ENCODE peak calls at places on chromosomes 3 and 15, in eight cellular contexts. L, C, W, S, U, N, B and G are unnamed samples.
A peak's percentile ranks its signal among the peaks of the same experiment; 100 is the strongest.

GRCh38 chr3:89565098-89565497 is 457.7 kb downstream of the EPHA3 start:
- DNase-seq in N (no peak), S (no peak), B (no peak), C (no peak), W (no peak), U (no peak), L (no peak), G (no peak)

GRCh38 chr3:197516517-197516889 is 39.3 kb downstream of the BDH1 start:
- DNase-seq in W (no peak), B (peak; percentile 41), N (peak; percentile 73), U (no peak), S (no peak), L (no peak), C (no peak), G (no peak)

GRCh38 chr3:38039101-38039898 is at the start of gene DLEC1:
- DNase-seq in C (peak; percentile 85), W (no peak), L (no peak), U (peak; percentile 89), B (peak; percentile 81), S (peak; percentile 76), N (peak; percentile 67), G (peak; percentile 91)

GRCh38 chr3:141575879-141576743 is 89.3 kb downstream of the RASA2 start:
- DNase-seq in N (peak; percentile 58), B (no peak), C (peak; percentile 33), W (no peak), L (no peak), U (no peak), S (no peak), G (no peak)

GRCh38 chr15:83653639-83654378 is at the start of gene ADAMTSL3:
- DNase-seq in N (peak; percentile 56), W (no peak), S (no peak), B (no peak), U (no peak), L (peak; percentile 21), C (peak; percentile 74), G (no peak)

GRCh38 chr3:122916580-122916979 is 111.0 kb downstream of the SEMA5B start:
- DNase-seq in C (no peak), N (no peak), L (no peak), S (no peak), B (no peak), W (no peak), U (no peak), G (no peak)

GRCh38 chr3:181327349-181327748 is 337.8 kb upstream of the DNAJC19 start:
- DNase-seq in L (no peak), C (no peak), N (no peak), S (no peak), U (no peak), B (no peak), W (no peak), G (no peak)

GRCh38 chr3:39000008-39000450 is 51.7 kb downstream of the SCN11A start:
- DNase-seq in C (no peak), U (no peak), S (no peak), W (no peak), N (peak; percentile 73), L (no peak), B (no peak), G (no peak)